ENCODE peak calls at places on chromosomes 16 and 17, in four cellular contexts. L is MV-4-11; K is stimulated activated CD8-positive, alpha-beta memory T cell treated with anti-CD3 and anti-CD28 coated beads, Interleukin-7, amount 100 ng/mL, for 1 hour; C is cardiac muscle cell. U is an unnamed sample.

GRCh38 chr16:62135903-62136302 is 99.7 kb upstream of the CDH8 start:
- DNase-seq in L (no peak), K (no peak), C (no peak), U (no peak)

GRCh38 chr17:74497471-74497870 is 31.0 kb downstream of the CD300A start:
- DNase-seq in L (no peak), K (no peak), C (no peak), U (no peak)

GRCh38 chr17:15261063-15261817 is 3.9 kb downstream of the PMP22 start:
- DNase-seq in L (no peak), K (no peak), C (peak; percentile 80), U (peak; percentile 53)

GRCh38 chr16:31451681-31452351 is 7.5 kb upstream of the ARMC5 start:
- DNase-seq in L (peak; percentile 51), K (no peak), C (peak; percentile 75), U (peak; percentile 90)

GRCh38 chr17:81116704-81117103 is 48.6 kb upstream of the PVALEF start:
- DNase-seq in L (no peak), K (no peak), C (no peak), U (no peak)

GRCh38 chr16:11386791-11387546 is 41.7 kb downstream of the RMI2 start:
- DNase-seq in L (no peak), K (no peak), C (peak; percentile 69), U (no peak)

GRCh38 chr16:719815-720506 is 985 bp upstream of the ANTKMT start:
- DNase-seq in L (peak; percentile 37), K (no peak), C (no peak), U (no peak)

GRCh38 chr17:44547625-44548297 is 9.5 kb upstream of the FZD2 start:
- DNase-seq in L (peak; percentile 84), K (no peak), C (no peak), U (no peak)

GRCh38 chr16:73288435-73288834 is 240.5 kb upstream of the ZFHX3 start:
- DNase-seq in L (no peak), K (no peak), C (no peak), U (peak; percentile 36)

GRCh38 chr16:3122926-3123570 is 10.7 kb downstream of the ZNF205 start:
- DNase-seq in L (peak; percentile 48), K (no peak), C (no peak), U (no peak)

GRCh38 chr16:23581746-23582145 is 14.4 kb downstream of the NDUFAB1 start:
- DNase-seq in L (no peak), K (no peak), C (no peak), U (no peak)

GRCh38 chr16:73404001-73404400 is 356.1 kb upstream of the ZFHX3 start:
- DNase-seq in L (no peak), K (no peak), C (peak; percentile 52), U (no peak)

GRCh38 chr16:53695070-53695469 is 8.6 kb downstream of the RPGRIP1L start:
- DNase-seq in L (no peak), K (no peak), C (no peak), U (peak; percentile 85)

GRCh38 chr16:67396159-67396774 is 3.0 kb upstream of the TPPP3 start:
- DNase-seq in L (peak; percentile 58), K (no peak), C (peak; percentile 81), U (peak; percentile 86)

GRCh38 chr17:64269687-64270649 is 6.9 kb upstream of the TEX2 start:
- DNase-seq in L (no peak), K (no peak), C (no peak), U (no peak)

GRCh38 chr17:77459018-77459755 is 318.4 kb downstream of the SEC14L1 start:
- DNase-seq in L (no peak), K (no peak), C (no peak), U (no peak)

GRCh38 chr16:84593825-84594724 is 23.8 kb downstream of the COTL1 start:
- DNase-seq in L (peak; percentile 47), K (peak; percentile 60), C (no peak), U (no peak)

GRCh38 chr17:62965649-62966425 is at the start of gene TANC2:
- DNase-seq in L (peak; percentile 68), K (peak; percentile 57), C (peak; percentile 91), U (peak; percentile 92)

GRCh38 chr16:48537909-48538745 is 71.9 kb downstream of the N4BP1 start:
- DNase-seq in L (no peak), K (no peak), C (no peak), U (no peak)

GRCh38 chr16:83002351-83003334 is 375.9 kb downstream of the CDH13 start:
- DNase-seq in L (no peak), K (no peak), C (no peak), U (peak; percentile 17)

GRCh38 chr16:69428652-69429051 is 4.2 kb downstream of the CYB5B start:
- DNase-seq in L (no peak), K (no peak), C (no peak), U (no peak)

GRCh38 chr16:51723016-51723724 is 572.1 kb upstream of the SALL1 start:
- DNase-seq in L (no peak), K (no peak), C (no peak), U (no peak)

GRCh38 chr17:75571197-75571884 is 16.3 kb upstream of the MYO15B start:
- DNase-seq in L (peak; percentile 98), K (no peak), C (no peak), U (peak; percentile 42)

GRCh38 chr16:66959645-66960177 is 1.4 kb upstream of the CES3 start:
- DNase-seq in L (peak; percentile 58), K (no peak), C (no peak), U (no peak)

GRCh38 chr16:9946022-9946720 is 236.1 kb downstream of the GRIN2A start:
- DNase-seq in L (no peak), K (no peak), C (no peak), U (no peak)

GRCh38 chr16:11253995-11254912 is 1.8 kb downstream of the SOCS1 start:
- DNase-seq in L (no peak), K (no peak), C (no peak), U (no peak)

GRCh38 chr16:49564577-49565224 is 191.1 kb downstream of the C16orf78 start:
- DNase-seq in L (no peak), K (no peak), C (no peak), U (no peak)

GRCh38 chr16:55056585-55057520 is 126.2 kb downstream of the IRX5 start:
- DNase-seq in L (no peak), K (no peak), C (peak; percentile 42), U (peak; percentile 17)

GRCh38 chr16:57783883-57784282 is 18.4 kb downstream of the KIFC3 start:
- DNase-seq in L (no peak), K (no peak), C (no peak), U (no peak)

GRCh38 chr17:36750316-36750885 is 149.0 kb downstream of the MRM1 start:
- DNase-seq in L (no peak), K (no peak), C (no peak), U (no peak)

GRCh38 chr17:19470529-19471261 is 59.7 kb downstream of the RNF112 start:
- DNase-seq in L (no peak), K (no peak), C (no peak), U (peak; percentile 67)

GRCh38 chr17:57140321-57140720 is 55.3 kb downstream of the AKAP1 start:
- DNase-seq in L (no peak), K (no peak), C (no peak), U (no peak)

GRCh38 chr17:67467500-67468481 is 90.7 kb downstream of the PITPNC1 start:
- DNase-seq in L (peak; percentile 21), K (no peak), C (no peak), U (peak; percentile 39)

GRCh38 chr16:67549240-67549639 is 13.1 kb upstream of the CTCF start:
- DNase-seq in L (no peak), K (no peak), C (no peak), U (no peak)

GRCh38 chr17:41967921-41968578 is 1.5 kb downstream of the CNP start:
- DNase-seq in L (no peak), K (no peak), C (no peak), U (no peak)

GRCh38 chr16:70738083-70738977 is 52.5 kb upstream of the MTSS2 start:
- DNase-seq in L (peak; percentile 62), K (no peak), C (peak; percentile 75), U (peak; percentile 89)

GRCh38 chr17:1989135-1989534 is 36.0 kb downstream of the RTN4RL1 start:
- DNase-seq in L (no peak), K (no peak), C (no peak), U (peak; percentile 89)

GRCh38 chr17:62161405-62162148 is 96.5 kb upstream of the MED13 start:
- DNase-seq in L (no peak), K (no peak), C (no peak), U (no peak)

GRCh38 chr17:38469875-38470274 is 41.6 kb downstream of the ARHGAP23 start:
- DNase-seq in L (no peak), K (no peak), C (no peak), U (peak; percentile 76)

U was measured in foreskin fibroblast.